ENCODE peak calls at places on chromosomes 12 and 14, in seven cellular contexts. P is CD4-positive, alpha-beta T cell; L is AG08395; F is neural crest cell; N is H4; J is stimulated activated CD4-positive, alpha-beta T cell treated with anti-CD3 and anti-CD28 coated beads, Interleukin-15, amount 100 ng/mL, for 1 hour; B is immature natural killer cell. K is an unnamed sample.

GRCh38 chr14:39102969-39103957 is at the start of gene SEC23A:
- DNase-seq in P (peak; percentile 66), L (peak; percentile 87), F (peak; percentile 80), N (peak; percentile 85), J (peak; percentile 69), B (peak; percentile 86), K (peak; percentile 60)

GRCh38 chr14:100677152-100677924 is 49.4 kb upstream of the DLK1 start:
- DNase-seq in P (no peak), L (peak; percentile 40), F (no peak), N (peak; percentile 41), J (no peak), B (no peak), K (no peak)

GRCh38 chr12:4114986-4115385 is 158.6 kb upstream of the CCND2 start:
- DNase-seq in P (no peak), L (no peak), F (no peak), N (no peak), J (no peak), B (no peak), K (no peak)

GRCh38 chr12:18139989-18140596 is 50.1 kb upstream of the RERGL start:
- DNase-seq in P (no peak), L (peak; percentile 20), F (no peak), N (peak; percentile 12), J (no peak), B (no peak), K (no peak)

GRCh38 chr12:45989857-45990467 is 412 bp downstream of the SCAF11 start:
- DNase-seq in P (peak; percentile 23), L (peak; percentile 24), F (no peak), N (peak; percentile 53), J (peak; percentile 23), B (peak; percentile 70), K (peak; percentile 24)

GRCh38 chr14:21070610-21071224 is 613 bp downstream of the ARHGEF40 start:
- DNase-seq in P (no peak), L (peak; percentile 42), F (peak; percentile 60), N (peak; percentile 34), J (no peak), B (peak; percentile 18), K (no peak)

GRCh38 chr12:127381043-127381668 is 885.8 kb upstream of the TMEM132C start:
- DNase-seq in P (no peak), L (peak; percentile 69), F (peak; percentile 69), N (peak; percentile 34), J (no peak), B (no peak), K (no peak)

GRCh38 chr14:81273521-81273920 is 52.8 kb upstream of the GTF2A1 start:
- DNase-seq in P (no peak), L (no peak), F (no peak), N (no peak), J (no peak), B (no peak), K (no peak)

GRCh38 chr14:99506269-99506668 is 25.1 kb downstream of the CCNK start:
- DNase-seq in P (no peak), L (no peak), F (no peak), N (no peak), J (no peak), B (no peak), K (no peak)

GRCh38 chr12:15856097-15856982 is 25.8 kb upstream of the STRAP start:
- DNase-seq in P (peak; percentile 39), L (peak; percentile 38), F (peak; percentile 54), N (peak; percentile 68), J (no peak), B (peak; percentile 37), K (peak; percentile 6)

GRCh38 chr12:107241421-107241820 is 148.1 kb upstream of the CRY1 start:
- DNase-seq in P (no peak), L (no peak), F (no peak), N (no peak), J (no peak), B (no peak), K (no peak)

GRCh38 chr12:121036810-121037326 is 2.2 kb downstream of the OASL start:
- DNase-seq in P (no peak), L (peak; percentile 94), F (no peak), N (peak; percentile 34), J (no peak), B (peak; percentile 54), K (no peak)

GRCh38 chr12:83784298-83784890 is 1097.7 kb downstream of the TMTC2 start:
- DNase-seq in P (no peak), L (no peak), F (no peak), N (no peak), J (no peak), B (no peak), K (no peak)

GRCh38 chr12:86137936-86138335 is 118.3 kb downstream of the MGAT4C start:
- DNase-seq in P (no peak), L (no peak), F (no peak), N (no peak), J (no peak), B (no peak), K (no peak)

K was measured in activated CD8-positive, alpha-beta memory T cell treated with anti-CD3 and anti-CD28 coated beads for 4 hours.